ENCODE peak calls at places on chromosomes 11 and 22, in five cellular contexts. One of them, this sample, is unnamed.
A peak's percentile ranks its signal among the peaks of the same experiment; 100 is the strongest.

GRCh38 chr11:2771758-2772466 is 72.1 kb upstream of the KCNQ1OT1 start:
- DNase-seq in PC-9: no peak
- DNase-seq in gastrocnemius medialis: no peak
- DNase-seq in A549: no peak
- DNase-seq in K562: no peak
- DNase-seq in this sample: no peak

GRCh38 chr11:129458278-129458677 is 82.6 kb downstream of the BARX2 start:
- DNase-seq in PC-9: peak; percentile 33
- DNase-seq in gastrocnemius medialis: no peak
- DNase-seq in A549: no peak
- DNase-seq in K562: no peak
- DNase-seq in this sample: no peak

GRCh38 chr11:118918128-118918685 is 7.5 kb downstream of the BCL9L start:
- DNase-seq in PC-9: peak; percentile 79
- DNase-seq in gastrocnemius medialis: peak; percentile 91
- DNase-seq in A549: peak; percentile 95
- DNase-seq in K562: peak; percentile 76
- DNase-seq in this sample: peak; percentile 89

GRCh38 chr11:94855666-94856065 is 87.5 kb downstream of the AMOTL1 start:
- DNase-seq in PC-9: no peak
- DNase-seq in gastrocnemius medialis: no peak
- DNase-seq in A549: no peak
- DNase-seq in K562: no peak
- DNase-seq in this sample: no peak

GRCh38 chr11:27894552-27894951 is 194.3 kb upstream of the BDNF start:
- DNase-seq in PC-9: no peak
- DNase-seq in gastrocnemius medialis: no peak
- DNase-seq in A549: no peak
- DNase-seq in K562: no peak
- DNase-seq in this sample: no peak

GRCh38 chr11:18229501-18229900 is 7.1 kb downstream of the SAA4 start:
- DNase-seq in PC-9: no peak
- DNase-seq in gastrocnemius medialis: no peak
- DNase-seq in A549: no peak
- DNase-seq in K562: no peak
- DNase-seq in this sample: no peak

GRCh38 chr11:72534859-72535547 is 100.7 kb upstream of the CLPB start:
- DNase-seq in PC-9: no peak
- DNase-seq in gastrocnemius medialis: no peak
- DNase-seq in A549: peak; percentile 11
- DNase-seq in K562: no peak
- DNase-seq in this sample: no peak

GRCh38 chr11:16114451-16114850 is 241.9 kb downstream of the SOX6 start:
- DNase-seq in PC-9: no peak
- DNase-seq in gastrocnemius medialis: no peak
- DNase-seq in A549: no peak
- DNase-seq in K562: no peak
- DNase-seq in this sample: no peak

GRCh38 chr22:41585898-41586297 is 3.7 kb downstream of the PMM1 start:
- DNase-seq in PC-9: no peak
- DNase-seq in gastrocnemius medialis: no peak
- DNase-seq in A549: no peak
- DNase-seq in K562: no peak
- DNase-seq in this sample: no peak

GRCh38 chr22:41589260-41589600 is 410 bp downstream of the PMM1 start:
- DNase-seq in PC-9: no peak
- DNase-seq in gastrocnemius medialis: no peak
- DNase-seq in A549: no peak
- DNase-seq in K562: peak; percentile 62
- DNase-seq in this sample: no peak

GRCh38 chr22:41589601-41590365 is at the start of gene PMM1:
- DNase-seq in PC-9: peak; percentile 100
- DNase-seq in gastrocnemius medialis: peak; percentile 100
- DNase-seq in A549: peak; percentile 99
- DNase-seq in K562: peak; percentile 94
- DNase-seq in this sample: peak; percentile 100

GRCh38 chr22:41584881-41585280 is 4.8 kb downstream of the PMM1 start:
- DNase-seq in PC-9: no peak
- DNase-seq in gastrocnemius medialis: no peak
- DNase-seq in A549: no peak
- DNase-seq in K562: no peak
- DNase-seq in this sample: no peak

DNA sequence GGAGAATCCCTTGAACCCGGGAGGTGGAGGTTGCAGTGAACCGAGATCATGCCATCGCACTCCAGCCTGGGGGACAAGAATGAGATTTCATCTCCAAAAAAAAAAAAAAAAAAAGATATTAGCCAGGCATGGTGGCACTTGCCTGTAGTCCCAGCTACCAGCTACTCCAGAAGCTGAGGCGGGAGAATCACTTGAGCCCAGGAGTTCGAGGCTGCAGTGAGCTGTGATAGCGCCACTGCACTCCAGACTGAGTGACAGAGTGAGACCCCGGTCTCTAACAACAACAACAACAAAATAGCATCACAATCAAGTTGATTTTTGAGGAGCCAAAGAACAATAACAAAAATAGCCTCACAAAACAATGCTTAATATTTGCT is 2.3 kb downstream of the PMM1 start:
- DNase-seq in PC-9: no peak
- DNase-seq in gastrocnemius medialis: no peak
- DNase-seq in A549: no peak
- DNase-seq in K562: no peak
- DNase-seq in this sample: no peak
- H3K27ac ChIP-seq in PC-9: no peak overlapping the region
- H3K27ac ChIP-seq in gastrocnemius medialis: no peak overlapping the region
- H3K27ac ChIP-seq in A549: peak overlapping the region; percentile 97
- H3K27ac ChIP-seq in K562: no peak overlapping the region
- H3K27ac ChIP-seq in this sample: no peak overlapping the region

GRCh38 chr11:19597194-19597593 is 115.4 kb upstream of the NAV2 start:
- DNase-seq in PC-9: no peak
- DNase-seq in gastrocnemius medialis: no peak
- DNase-seq in A549: no peak
- DNase-seq in K562: no peak
- DNase-seq in this sample: no peak
- H3K27ac ChIP-seq in PC-9: no peak overlapping the region
- H3K27ac ChIP-seq in gastrocnemius medialis: no peak overlapping the region
- H3K27ac ChIP-seq in A549: peak overlapping the region; percentile 83
- H3K27ac ChIP-seq in K562: no peak overlapping the region
- H3K27ac ChIP-seq in this sample: no peak overlapping the region

DNA sequence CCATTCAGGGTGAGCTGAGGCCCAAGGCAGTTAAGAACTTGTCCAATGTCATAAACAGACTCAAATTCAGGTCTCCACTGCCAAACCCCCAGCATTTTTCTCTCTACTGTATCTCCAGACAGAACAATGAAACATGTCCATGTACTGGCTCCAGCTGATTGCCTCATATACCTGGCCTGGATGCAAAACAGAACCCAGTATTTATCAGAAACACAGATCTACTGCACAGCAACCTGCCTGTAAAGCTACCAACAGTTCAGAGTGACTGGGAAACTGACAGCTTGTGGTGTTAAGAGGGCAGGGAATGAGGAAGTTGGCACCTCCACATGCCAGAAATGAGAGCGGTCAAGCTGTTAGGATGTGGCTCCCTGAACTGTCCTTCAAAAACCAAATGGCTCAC is 41.6 kb downstream of the C11orf71 start:
- DNase-seq in PC-9: peak; percentile 42
- DNase-seq in gastrocnemius medialis: no peak
- DNase-seq in A549: no peak
- DNase-seq in K562: no peak
- DNase-seq in this sample: no peak
- H3K27ac ChIP-seq in PC-9: no peak overlapping the region
- H3K27ac ChIP-seq in gastrocnemius medialis: no peak overlapping the region
- H3K27ac ChIP-seq in A549: no peak overlapping the region
- H3K27ac ChIP-seq in K562: no peak overlapping the region
- H3K27ac ChIP-seq in this sample: no peak overlapping the region

GRCh38 chr11:86201371-86201770 is 43.2 kb upstream of the EED start:
- DNase-seq in PC-9: no peak
- DNase-seq in gastrocnemius medialis: no peak
- DNase-seq in A549: no peak
- DNase-seq in K562: no peak
- DNase-seq in this sample: no peak

GRCh38 chr11:86198156-86198555 is 46.4 kb upstream of the EED start:
- DNase-seq in PC-9: no peak
- DNase-seq in gastrocnemius medialis: no peak
- DNase-seq in A549: no peak
- DNase-seq in K562: no peak
- DNase-seq in this sample: no peak

GRCh38 chr11:86205415-86206268 is 38.9 kb upstream of the EED start:
- DNase-seq in PC-9: no peak
- DNase-seq in gastrocnemius medialis: no peak
- DNase-seq in A549: no peak
- DNase-seq in K562: no peak
- DNase-seq in this sample: no peak

GRCh38 chr11:86204356-86204755 is 40.2 kb upstream of the EED start:
- DNase-seq in PC-9: no peak
- DNase-seq in gastrocnemius medialis: no peak
- DNase-seq in A549: no peak
- DNase-seq in K562: no peak
- DNase-seq in this sample: no peak

DNA sequence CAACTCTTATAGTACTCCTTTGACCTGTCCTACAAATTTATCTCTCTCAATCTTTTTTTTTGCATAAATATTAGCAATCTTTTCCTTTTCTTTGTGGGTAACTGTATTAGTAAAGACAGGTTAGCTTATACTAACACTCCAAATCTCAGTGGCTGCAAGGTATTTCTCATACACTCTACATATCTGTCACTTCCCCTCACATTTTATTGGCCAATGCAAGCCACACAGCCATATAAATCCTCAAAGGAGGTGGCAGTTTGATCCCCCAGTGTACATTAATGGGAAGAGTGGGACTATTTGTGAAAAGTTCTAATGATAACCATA is 42.6 kb upstream of the EED start:
- DNase-seq in PC-9: no peak
- DNase-seq in gastrocnemius medialis: no peak
- DNase-seq in A549: no peak
- DNase-seq in K562: no peak
- DNase-seq in this sample: no peak
- H3K27ac ChIP-seq in PC-9: no peak overlapping the region
- H3K27ac ChIP-seq in gastrocnemius medialis: peak overlapping the region; percentile 22
- H3K27ac ChIP-seq in A549: no peak overlapping the region
- H3K27ac ChIP-seq in K562: peak overlapping the region; percentile 76
- H3K27ac ChIP-seq in this sample: peak overlapping the region; percentile 50